ENCODE peak calls at places on chromosomes 7 and 10, in nine cellular contexts. T is right cardiac atrium, K is substantia nigra, I is pancreas, E is PC-3, S is A549, L is coronary artery, X is Karpas-422, R is HCT116. Y is an unnamed sample.

GRCh38 chr10:93461124-93461806 is 20.9 kb downstream of the MYOF start:
- DNase-seq in R (no peak), T (no peak), L (no peak), I (no peak), K (no peak), E (peak; percentile 14), X (no peak), S (no peak), Y (no peak)

GRCh38 chr7:77464589-77464988 is 48.4 kb upstream of the GSAP start:
- DNase-seq in R (no peak), L (no peak), E (no peak), T (no peak), X (no peak), S (no peak), K (no peak), I (no peak), Y (no peak)

GRCh38 chr10:66931340-66931948 is 5.6 kb downstream of the LRRTM3 start:
- DNase-seq in T (no peak), L (no peak), R (peak; percentile 55), I (no peak), X (peak; percentile 82), E (peak; percentile 97), K (no peak), S (peak; percentile 73), Y (no peak)

GRCh38 chr7:151315038-151315655 is 26.5 kb upstream of the NUB1 start:
- DNase-seq in T (peak; percentile 71), R (peak; percentile 54), E (peak; percentile 82), L (peak; percentile 74), I (peak; percentile 67), X (peak; percentile 89), S (peak; percentile 70), K (peak; percentile 20), Y (peak; percentile 86)

GRCh38 chr7:47327698-47328391 is 254.1 kb downstream of the TNS3 start:
- DNase-seq in S (no peak), L (peak; percentile 92), X (no peak), I (peak; percentile 72), T (peak; percentile 97), E (no peak), R (no peak), K (peak; percentile 91), Y (no peak)

GRCh38 chr7:149422065-149422913 is 38.6 kb downstream of the ZNF777 start:
- DNase-seq in K (peak; percentile 46), R (peak; percentile 53), E (peak; percentile 85), X (peak; percentile 94), I (peak; percentile 89), S (peak; percentile 85), T (peak; percentile 88), L (no peak), Y (peak; percentile 75)

GRCh38 chr7:13627455-13627854 is 362.0 kb downstream of the ETV1 start:
- DNase-seq in K (no peak), I (no peak), R (no peak), T (no peak), X (no peak), L (no peak), S (no peak), E (peak; percentile 60), Y (no peak)

GRCh38 chr7:29588900-29589696 is 25.5 kb downstream of the PRR15 start:
- DNase-seq in L (no peak), K (no peak), I (no peak), T (no peak), E (peak; percentile 65), X (peak; percentile 79), S (peak; percentile 65), R (peak; percentile 56), Y (no peak)

GRCh38 chr10:9302142-9302746 is 1247.8 kb downstream of the GATA3 start:
- DNase-seq in T (no peak), L (no peak), R (peak; percentile 23), X (peak; percentile 85), E (peak; percentile 63), K (no peak), S (peak; percentile 65), I (no peak), Y (peak; percentile 53)

GRCh38 chr10:102865620-102866019 is 3.6 kb upstream of the AS3MT start:
- DNase-seq in R (no peak), T (no peak), E (no peak), I (no peak), L (no peak), X (no peak), K (no peak), S (no peak), Y (no peak)

GRCh38 chr10:102870221-102870620 is 951 bp downstream of the AS3MT start:
- DNase-seq in L (no peak), E (no peak), T (peak; percentile 36), R (no peak), I (no peak), S (no peak), X (no peak), K (no peak), Y (no peak)

GRCh38 chr10:102863660-102864059 is 5.6 kb upstream of the AS3MT start:
- DNase-seq in T (no peak), L (no peak), S (no peak), R (no peak), E (no peak), X (peak; percentile 30), K (no peak), I (no peak), Y (no peak)

GRCh38 chr10:102868976-102869289 is 337 bp upstream of the AS3MT start:
- DNase-seq in E (no peak), X (no peak), R (no peak), L (no peak), K (no peak), I (no peak), T (no peak), S (no peak), Y (no peak)

DNA sequence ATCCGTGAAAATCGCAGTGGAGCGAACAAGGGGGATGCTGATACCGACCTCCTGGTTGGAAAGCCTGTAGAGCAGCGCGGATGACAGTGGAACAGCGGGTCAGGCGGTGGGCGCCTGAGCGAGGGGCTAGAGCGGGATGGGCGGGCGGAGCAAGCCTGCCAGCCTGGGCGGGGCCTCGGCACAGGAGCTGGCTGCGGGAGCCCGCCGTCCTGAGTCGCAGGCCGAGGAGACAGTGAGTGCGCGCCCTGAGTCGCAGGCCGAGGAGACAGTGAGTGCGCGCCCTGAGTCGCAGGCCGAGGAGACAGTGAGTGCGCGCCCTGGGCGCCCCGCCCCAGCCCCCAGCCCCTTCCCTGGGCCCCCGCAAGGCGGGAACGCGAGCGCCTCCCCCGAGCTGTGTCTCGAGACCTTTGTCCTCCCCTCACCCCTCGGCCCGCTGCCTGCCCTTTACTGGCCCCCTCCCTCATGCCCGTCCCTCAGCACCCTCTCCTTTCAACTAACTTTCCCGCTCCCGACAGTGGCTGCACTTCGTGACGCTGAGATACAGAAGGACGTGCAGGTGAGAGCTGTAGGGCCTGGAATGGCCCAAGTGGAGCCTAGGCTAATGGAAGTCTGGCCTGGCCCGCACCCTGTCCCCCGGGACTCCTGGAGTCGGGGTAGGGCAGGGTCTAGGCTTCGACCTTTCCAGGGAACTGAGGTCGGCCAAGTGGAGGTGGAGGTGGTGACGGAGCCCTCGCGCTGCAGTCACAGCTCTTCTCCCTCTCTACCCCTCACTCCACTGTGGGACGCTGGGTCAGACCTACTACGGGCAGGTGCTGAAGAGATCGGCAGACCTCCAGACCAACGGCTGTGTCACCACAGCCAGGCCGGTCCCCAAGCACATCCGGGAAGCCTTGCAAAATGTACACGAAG is at the start of gene AS3MT:
- DNase-seq in K (peak; percentile 21), R (no peak), T (peak; percentile 80), E (peak; percentile 23), S (peak; percentile 23), L (no peak), I (peak; percentile 70), X (no peak), Y (no peak)
- H3K27ac ChIP-seq in K (no peak within 1 kb of the TSS), R (no peak within 1 kb of the TSS), T (peak within 1 kb of the TSS; percentile 2), E (no peak within 1 kb of the TSS), S (peak within 1 kb of the TSS; percentile 88), L (peak within 1 kb of the TSS; percentile 39), I (no peak within 1 kb of the TSS), X (no peak within 1 kb of the TSS), Y (no peak within 1 kb of the TSS)

DNA sequence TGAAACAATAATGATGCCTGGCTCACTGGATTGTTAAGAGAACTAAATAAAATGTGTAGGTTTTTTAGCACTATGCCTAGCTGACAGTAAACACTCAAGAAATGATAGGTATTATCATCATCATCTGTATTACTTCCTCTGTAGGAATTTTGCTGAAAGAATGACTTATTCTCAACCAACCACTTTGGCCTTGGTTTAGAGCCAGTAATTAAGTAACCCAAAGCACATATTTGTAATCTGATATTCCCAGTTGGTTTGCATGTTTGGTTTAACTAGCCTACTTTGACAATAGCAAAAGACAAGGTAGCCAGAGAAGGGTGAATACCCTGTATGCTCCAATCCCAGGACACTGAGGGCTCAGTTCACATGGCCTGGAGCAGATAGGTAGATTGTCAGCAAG is 34.4 kb downstream of the BCAP29 start:
- DNase-seq in R (no peak), I (no peak), S (no peak), T (no peak), X (no peak), E (peak; percentile 83), K (no peak), L (no peak), Y (no peak)
- H3K27ac ChIP-seq in R (no peak overlapping the region), I (no peak overlapping the region), S (no peak overlapping the region), T (no peak overlapping the region), X (no peak overlapping the region), E (peak overlapping the region; percentile 51), K (no peak overlapping the region), L (no peak overlapping the region), Y (no peak overlapping the region)

DNA sequence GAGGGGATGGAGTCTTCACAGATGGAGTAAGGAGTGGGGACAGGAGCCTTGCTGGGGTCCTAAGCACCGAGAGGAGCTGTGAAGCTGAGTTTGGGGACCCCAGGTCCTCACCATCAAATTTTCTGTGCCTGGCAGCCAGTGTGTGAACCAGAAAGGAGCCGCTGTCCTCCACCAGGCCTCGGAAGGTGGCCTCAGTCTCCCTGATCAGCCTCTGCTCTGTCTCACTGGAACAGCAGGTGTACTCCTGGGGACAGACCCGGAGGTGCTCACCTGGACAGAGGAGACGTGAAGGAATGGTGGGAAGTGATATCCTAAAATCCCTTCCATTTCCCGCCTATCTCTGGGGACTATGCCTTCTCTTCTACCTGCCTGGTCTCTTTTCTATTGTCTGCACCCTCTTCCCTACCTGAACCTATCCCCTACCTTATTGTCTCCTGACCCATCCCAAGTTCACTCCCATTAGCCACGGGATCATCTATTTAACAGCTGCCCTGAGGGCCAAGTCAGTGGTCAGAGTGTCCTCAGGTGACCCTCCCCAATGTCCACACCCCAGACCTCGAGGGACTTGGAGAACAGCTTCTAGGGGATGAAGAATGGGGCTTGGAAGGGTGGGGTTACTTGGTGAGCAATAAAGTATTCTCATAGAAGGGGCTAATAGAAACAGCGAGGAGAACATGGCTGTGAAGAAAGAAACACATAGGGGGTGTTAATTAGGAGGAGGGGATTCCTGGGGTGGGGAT is 915 bp downstream of the GPC2 start:
- DNase-seq in K (no peak), E (no peak), L (no peak), I (peak; percentile 47), R (no peak), S (no peak), X (no peak), T (no peak), Y (no peak)
- H3K27ac ChIP-seq in K (no peak overlapping the region), E (no peak overlapping the region), L (no peak overlapping the region), I (no peak overlapping the region), R (no peak overlapping the region), S (no peak overlapping the region), X (no peak overlapping the region), T (no peak overlapping the region), Y (peak overlapping the region; percentile 76)

DNA sequence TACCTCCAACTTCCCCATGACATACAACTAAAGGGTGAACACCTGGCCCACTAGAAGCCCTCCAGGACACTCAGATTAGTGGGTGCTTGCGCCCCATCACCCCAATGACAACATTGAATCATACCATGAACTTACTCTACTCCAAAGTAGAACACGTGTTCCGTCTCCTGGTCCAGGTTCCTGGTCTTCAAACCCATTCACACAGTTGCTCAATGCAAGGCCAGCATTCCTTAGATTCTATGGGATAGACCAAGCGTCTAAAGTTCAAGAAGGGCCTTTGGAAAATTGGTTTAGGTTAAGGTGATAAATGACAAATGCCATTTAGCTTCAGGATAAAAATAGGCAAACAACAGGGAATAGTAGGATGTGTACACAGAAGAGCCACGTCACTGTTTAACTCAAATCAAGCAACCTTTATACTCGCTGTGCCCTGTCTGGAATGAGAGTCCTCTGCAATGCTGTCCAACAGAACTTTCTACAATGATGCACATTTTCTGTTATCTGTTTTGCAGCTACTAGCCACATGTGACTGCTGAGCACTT is 2.3 kb upstream of the RAPGEF5 start:
- DNase-seq in X (no peak), E (no peak), K (no peak), L (no peak), S (no peak), R (no peak), T (no peak), I (no peak), Y (no peak)
- H3K27ac ChIP-seq in X (peak overlapping the region; percentile 22), E (no peak overlapping the region), K (no peak overlapping the region), L (no peak overlapping the region), S (no peak overlapping the region), R (no peak overlapping the region), T (no peak overlapping the region), I (no peak overlapping the region), Y (no peak overlapping the region)